ENCODE peak calls at places on chromosomes 7 and 10, in eight cellular contexts. B, P, V, Z, G, I, M and D are unnamed samples.
A peak's percentile ranks its signal among the peaks of the same experiment; 100 is the strongest.

GRCh38 chr7:134454277-134454676 is 4.6 kb downstream of the AKR1B1 start:
- DNase-seq in B (no peak), M (no peak), Z (no peak), G (no peak), I (no peak), P (no peak), V (no peak), D (no peak)

GRCh38 chr7:93203496-93203895 is 22.8 kb downstream of the HEPACAM2 start:
- DNase-seq in I (no peak), M (no peak), P (no peak), G (no peak), V (no peak), B (no peak), Z (no peak), D (no peak)

GRCh38 chr7:128872394-128872824 is 9.8 kb downstream of the ATP6V1F start:
- DNase-seq in B (no peak), M (no peak), V (no peak), P (no peak), I (no peak), G (no peak), Z (no peak), D (no peak)

GRCh38 chr7:22292519-22292918 is 64.4 kb downstream of the RAPGEF5 start:
- DNase-seq in V (no peak), I (no peak), G (no peak), P (no peak), B (no peak), Z (no peak), M (no peak), D (no peak)

GRCh38 chr10:131872837-131873375 is 27.9 kb upstream of the PPP2R2D start:
- DNase-seq in P (no peak), B (no peak), M (no peak), G (no peak), Z (no peak), V (no peak), I (peak; percentile 44), D (no peak)

GRCh38 chr10:124999433-125000365 is 57.8 kb downstream of the ZRANB1 start:
- DNase-seq in G (peak; percentile 76), M (no peak), Z (no peak), B (peak; percentile 75), I (no peak), V (no peak), P (peak; percentile 28), D (no peak)

GRCh38 chr10:84356951-84357350 is 28.6 kb downstream of the CCSER2 start:
- DNase-seq in Z (no peak), G (no peak), M (no peak), P (no peak), V (no peak), I (no peak), B (no peak), D (no peak)

GRCh38 chr7:150323682-150324365 is 479 bp upstream of the ACTR3C start:
- DNase-seq in I (no peak), P (peak; percentile 40), B (no peak), M (peak; percentile 23), G (no peak), Z (no peak), V (no peak), D (no peak)

GRCh38 chr7:138116156-138116555 is 39.9 kb downstream of the AKR1D1 start:
- DNase-seq in Z (no peak), M (no peak), I (no peak), V (no peak), G (no peak), B (no peak), P (no peak), D (no peak)

GRCh38 chr7:66630529-66630928 is 1.8 kb downstream of the KCTD7 start:
- DNase-seq in G (no peak), B (no peak), P (no peak), V (no peak), Z (no peak), I (no peak), M (no peak), D (no peak)

GRCh38 chr10:60957667-60958221 is 13.8 kb upstream of the RHOBTB1 start:
- DNase-seq in B (no peak), Z (no peak), P (no peak), G (no peak), V (no peak), I (no peak), M (no peak), D (no peak)

GRCh38 chr7:117862378-117862777 is 10.9 kb downstream of the CTTNBP2 start:
- DNase-seq in Z (no peak), M (no peak), I (no peak), B (no peak), P (no peak), V (no peak), G (no peak), D (no peak)

GRCh38 chr7:105800442-105800841 is 76.0 kb downstream of the ATXN7L1 start:
- DNase-seq in M (no peak), P (no peak), Z (no peak), G (no peak), I (no peak), V (no peak), B (no peak), D (no peak)

GRCh38 chr10:91607661-91608442 is 25.0 kb downstream of the PPP1R3C start:
- DNase-seq in G (no peak), M (no peak), B (no peak), Z (no peak), I (no peak), P (no peak), V (no peak), D (no peak)

GRCh38 chr7:44259547-44260457 is 59.0 kb downstream of the YKT6 start:
- DNase-seq in I (no peak), M (no peak), P (no peak), Z (no peak), B (peak; percentile 76), G (peak; percentile 81), V (no peak), D (no peak)

GRCh38 chr10:5467634-5468255 is 31.6 kb downstream of the CALML5 start:
- DNase-seq in M (no peak), V (no peak), I (no peak), Z (no peak), P (no peak), B (no peak), G (no peak), D (no peak)

GRCh38 chr7:25398418-25398817 is 170.1 kb upstream of the NPVF start:
- DNase-seq in B (no peak), P (no peak), M (no peak), I (no peak), Z (no peak), V (no peak), G (no peak), D (no peak)